ENCODE peak calls at places on chromosomes 4 and X, in nine cellular contexts. S, A, Y, L, B, V, J, G and U are unnamed samples.

GRCh38 chr4:162959056-162959455 is 207.6 kb downstream of the NAF1 start:
- DNase-seq in J (peak; percentile 34), G (no peak), V (peak; percentile 11), L (no peak), Y (no peak), A (no peak), S (no peak), B (peak; percentile 14), U (no peak)

GRCh38 chrX:70960728-70961127 is 29.8 kb upstream of the SLC7A3 start:
- DNase-seq in B (no peak), Y (no peak), L (no peak), J (no peak), G (no peak), A (no peak), S (no peak), V (no peak), U (no peak)

GRCh38 chrX:152642931-152643525 is 5.3 kb downstream of the GABRQ start:
- DNase-seq in Y (no peak), B (no peak), S (peak; percentile 17), J (no peak), A (no peak), G (no peak), L (no peak), V (no peak), U (no peak)

GRCh38 chr4:105994061-105994460 is 98.8 kb downstream of the NPNT start:
- DNase-seq in L (no peak), S (no peak), B (no peak), G (no peak), J (no peak), A (no peak), Y (no peak), V (no peak), U (no peak)

GRCh38 chr4:145061325-145061920 is 36.6 kb downstream of the ANAPC10 start:
- DNase-seq in S (no peak), Y (no peak), V (peak; percentile 58), A (no peak), G (no peak), L (peak; percentile 35), J (no peak), B (no peak), U (peak; percentile 24)

GRCh38 chr4:140049924-140050681 is 103.9 kb downstream of the MAML3 start:
- DNase-seq in Y (no peak), A (no peak), S (no peak), B (no peak), J (no peak), G (no peak), V (peak; percentile 39), L (no peak), U (no peak)

GRCh38 chr4:3176625-3177229 is 72.2 kb upstream of the MSANTD1 start:
- DNase-seq in J (no peak), Y (no peak), V (no peak), A (no peak), B (no peak), S (no peak), G (no peak), L (no peak), U (no peak)

GRCh38 chrX:105653891-105654290 is 168.4 kb upstream of the NRK start:
- DNase-seq in V (no peak), A (no peak), G (no peak), J (no peak), Y (no peak), L (peak; percentile 12), B (peak; percentile 1), S (no peak), U (no peak)

GRCh38 chrX:71167031-71167781 is 22.6 kb downstream of the NLGN3 start:
- DNase-seq in J (no peak), G (no peak), Y (no peak), B (no peak), A (no peak), V (no peak), S (no peak), L (no peak), U (no peak)

GRCh38 chr4:2928242-2929155 is 34.7 kb downstream of the NOP14 start:
- DNase-seq in J (peak; percentile 21), G (peak; percentile 42), S (no peak), L (no peak), V (no peak), B (no peak), Y (no peak), A (no peak), U (no peak)

GRCh38 chrX:50204364-50204899 is at the start of gene CCNB3:
- DNase-seq in Y (peak; percentile 45), B (peak; percentile 63), J (peak; percentile 74), L (peak; percentile 70), V (peak; percentile 71), G (peak; percentile 72), S (peak; percentile 67), A (peak; percentile 70), U (peak; percentile 75)

DNA sequence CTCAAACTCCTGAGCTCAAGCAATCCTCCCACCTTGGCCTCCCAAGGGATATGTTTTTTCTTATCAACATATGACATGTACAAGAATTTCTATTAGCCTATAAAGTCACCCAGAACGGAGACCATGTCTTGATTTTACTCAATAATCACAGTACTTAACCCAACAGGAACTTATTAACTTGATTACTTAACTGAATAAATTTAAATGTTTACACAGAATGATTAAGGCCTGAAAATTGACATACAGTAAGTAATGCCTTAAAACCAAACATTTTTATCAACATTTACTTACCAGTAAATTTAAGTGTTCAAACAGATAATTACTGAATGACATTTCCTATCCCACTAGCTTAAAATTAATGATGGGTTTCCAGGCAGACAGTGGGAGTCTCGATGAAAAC is 25.4 kb downstream of the EIF4E start:
- DNase-seq in L (no peak), V (no peak), G (no peak), Y (no peak), J (no peak), S (no peak), A (no peak), B (no peak), U (no peak)
- H3K36me3 ChIP-seq in L (peaks cover 23% of the 10 kb centered on the region), V (peaks cover 12% of the 10 kb centered on the region), G (no peaks in the 10 kb centered on the region), Y (peaks cover 3% of the 10 kb centered on the region), J (peaks cover 26% of the 10 kb centered on the region), S (peaks cover 6% of the 10 kb centered on the region), A (peaks cover 3% of the 10 kb centered on the region), B (peaks cover 13% of the 10 kb centered on the region), U (no peaks in the 10 kb centered on the region)

DNA sequence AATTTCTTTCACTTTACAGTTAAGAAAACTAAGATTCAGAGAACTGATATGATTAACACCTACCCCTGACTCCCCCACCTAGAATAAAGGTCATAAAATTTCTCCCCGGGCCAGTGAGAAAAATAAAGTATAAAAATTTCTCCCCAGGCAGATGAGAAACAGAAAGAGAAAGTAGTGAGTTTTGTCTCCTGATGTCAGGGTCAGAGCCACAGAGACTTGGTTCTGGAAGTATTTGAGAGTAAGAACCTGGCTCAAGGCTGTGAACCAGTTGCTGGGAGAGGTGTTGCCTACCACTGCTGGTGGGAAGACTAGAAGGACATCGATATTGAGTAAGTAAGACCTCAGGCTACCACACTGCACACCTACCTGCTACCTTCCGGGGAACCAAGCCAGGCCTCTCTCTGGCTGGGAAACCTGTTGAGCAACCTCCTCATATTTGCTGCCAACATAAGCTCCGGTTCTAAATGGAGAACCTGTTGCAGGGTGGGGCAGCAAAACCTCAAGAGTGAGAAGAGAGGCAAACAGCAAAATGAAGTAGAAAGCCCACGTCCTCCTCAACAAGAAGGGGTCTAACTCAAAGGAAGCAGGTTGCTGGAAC is 104.2 kb upstream of the PUDP start:
- DNase-seq in L (peak; percentile 57), A (no peak), V (no peak), G (peak; percentile 44), B (no peak), J (peak; percentile 91), Y (no peak), S (peak; percentile 74), U (no peak)
- H3K4me3 ChIP-seq in L (no peak overlapping the region), A (no peak overlapping the region), V (no peak overlapping the region), G (no peak overlapping the region), B (no peak overlapping the region), J (no peak overlapping the region), Y (no peak overlapping the region), S (no peak overlapping the region), U (no peak overlapping the region)

GRCh38 chr4:10108818-10109783 is 7.5 kb downstream of the WDR1 start:
- DNase-seq in J (no peak), S (no peak), B (no peak), A (no peak), G (no peak), V (no peak), Y (no peak), L (peak; percentile 96), U (no peak)
- H3K27ac ChIP-seq in J (peak overlapping the region; percentile 68), S (peak overlapping the region; percentile 49), B (peak overlapping the region; percentile 12), A (peak overlapping the region; percentile 99), G (peak overlapping the region; percentile 85), V (peak overlapping the region; percentile 74), Y (peak overlapping the region; percentile 31), L (peak overlapping the region; percentile 64), U (peak overlapping the region; percentile 66)

DNA sequence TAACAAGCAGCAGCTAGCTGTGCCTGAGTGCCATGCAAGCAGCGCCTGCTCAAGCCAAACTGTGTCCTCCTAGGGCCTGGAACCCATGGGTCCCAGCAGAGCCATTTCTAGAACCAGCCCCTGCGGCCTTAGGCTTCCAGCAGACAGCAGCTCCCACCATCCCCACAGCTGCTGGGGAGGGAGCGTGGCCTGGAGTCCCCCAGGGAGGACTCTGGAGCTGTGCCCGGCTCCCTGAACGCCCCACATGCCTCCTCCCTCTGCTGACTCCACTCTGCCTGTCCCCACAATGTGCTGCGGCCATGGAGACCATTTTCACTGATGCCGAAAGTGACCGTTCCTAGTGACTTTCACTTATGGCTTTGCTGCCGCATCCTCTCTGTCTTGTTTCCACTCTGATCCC is 45.9 kb downstream of the GAK start:
- DNase-seq in B (no peak), J (no peak), V (no peak), G (no peak), L (no peak), S (no peak), A (no peak), Y (no peak), U (no peak)
- H3K36me3 ChIP-seq in B (peaks cover 41% of the 10 kb centered on the region), J (peaks cover 100% of the 10 kb centered on the region), V (no peaks in the 10 kb centered on the region), G (no peaks in the 10 kb centered on the region), L (no peaks in the 10 kb centered on the region), S (peaks cover 9% of the 10 kb centered on the region), A (peaks cover 2% of the 10 kb centered on the region), Y (peaks cover 32% of the 10 kb centered on the region), U (peaks cover 6% of the 10 kb centered on the region)

GRCh38 chrX:24466025-24466424 is 939 bp downstream of the PDK3 start:
- DNase-seq in V (no peak), Y (no peak), G (no peak), B (no peak), S (no peak), J (no peak), L (no peak), A (no peak), U (no peak)
- H3K4me3 ChIP-seq in V (peak overlapping the region; percentile 90), Y (peak overlapping the region; percentile 60), G (peak overlapping the region; percentile 64), B (no peak overlapping the region), S (no peak overlapping the region), J (peak overlapping the region; percentile 67), L (no peak overlapping the region), A (peak overlapping the region; percentile 76), U (peak overlapping the region; percentile 70)

GRCh38 chrX:12958059-12958458 is 16.9 kb upstream of the TMSB4X start:
- DNase-seq in L (no peak), G (no peak), Y (no peak), S (no peak), A (no peak), J (no peak), B (no peak), V (no peak), U (no peak)
- H3K27ac ChIP-seq in L (no peak overlapping the region), G (peak overlapping the region; percentile 80), Y (peak overlapping the region; percentile 62), S (no peak overlapping the region), A (no peak overlapping the region), J (peak overlapping the region; percentile 89), B (no peak overlapping the region), V (no peak overlapping the region), U (peak overlapping the region; percentile 83)